ENCODE peak calls at places on chromosomes 13 and 19, in nine cellular contexts. One of them, this sample, is unnamed.

GRCh38 chr13:26899153-26899552 is 138.6 kb upstream of the GPR12 start:
- DNase-seq in GM23338: no peak
- DNase-seq in pancreas: no peak
- DNase-seq in upper lobe of right lung: no peak
- DNase-seq in SK-N-SH: peak
- DNase-seq in RWPE1: no peak
- DNase-seq in WTC11: no peak
- DNase-seq in AG09309: no peak
- DNase-seq in progenitor cell of endocrine pancreas: no peak
- DNase-seq in this sample: no peak

GRCh38 chr19:12364391-12365093 is 941 bp downstream of the ZNF442 start:
- DNase-seq in pancreas: peak
- DNase-seq in progenitor cell of endocrine pancreas: no peak
- DNase-seq in SK-N-SH: peak
- DNase-seq in upper lobe of right lung: peak
- DNase-seq in AG09309: no peak
- DNase-seq in RWPE1: peak
- DNase-seq in GM23338: peak
- DNase-seq in WTC11: peak
- DNase-seq in this sample: peak

GRCh38 chr13:37540228-37540627 is 58.3 kb downstream of the POSTN start:
- DNase-seq in pancreas: no peak
- DNase-seq in AG09309: peak
- DNase-seq in progenitor cell of endocrine pancreas: no peak
- DNase-seq in upper lobe of right lung: no peak
- DNase-seq in WTC11: no peak
- DNase-seq in GM23338: no peak
- DNase-seq in SK-N-SH: no peak
- DNase-seq in RWPE1: no peak
- DNase-seq in this sample: no peak

GRCh38 chr19:45973564-45974338 is at the start of gene NOVA2:
- DNase-seq in RWPE1: peak
- DNase-seq in progenitor cell of endocrine pancreas: peak
- DNase-seq in GM23338: peak
- DNase-seq in AG09309: no peak
- DNase-seq in WTC11: peak
- DNase-seq in SK-N-SH: peak
- DNase-seq in upper lobe of right lung: peak
- DNase-seq in pancreas: peak
- DNase-seq in this sample: no peak

GRCh38 chr13:46995874-46996273 is 99.0 kb upstream of the HTR2A start:
- DNase-seq in WTC11: no peak
- DNase-seq in progenitor cell of endocrine pancreas: no peak
- DNase-seq in SK-N-SH: no peak
- DNase-seq in upper lobe of right lung: no peak
- DNase-seq in pancreas: no peak
- DNase-seq in AG09309: no peak
- DNase-seq in RWPE1: no peak
- DNase-seq in GM23338: no peak
- DNase-seq in this sample: no peak

GRCh38 chr19:6373096-6373812 is 660 bp downstream of the ALKBH7 start:
- DNase-seq in RWPE1: peak
- DNase-seq in GM23338: peak
- DNase-seq in WTC11: peak
- DNase-seq in AG09309: peak
- DNase-seq in pancreas: peak
- DNase-seq in SK-N-SH: peak
- DNase-seq in upper lobe of right lung: peak
- DNase-seq in progenitor cell of endocrine pancreas: peak
- DNase-seq in this sample: peak

GRCh38 chr19:56015756-56016155 is 29.2 kb downstream of the NLRP5 start:
- DNase-seq in AG09309: no peak
- DNase-seq in WTC11: no peak
- DNase-seq in GM23338: peak
- DNase-seq in upper lobe of right lung: no peak
- DNase-seq in SK-N-SH: no peak
- DNase-seq in progenitor cell of endocrine pancreas: no peak
- DNase-seq in pancreas: no peak
- DNase-seq in RWPE1: no peak
- DNase-seq in this sample: no peak

GRCh38 chr19:1850809-1851544 is 2.7 kb upstream of the REXO1 start:
- DNase-seq in upper lobe of right lung: no peak
- DNase-seq in GM23338: peak
- DNase-seq in RWPE1: no peak
- DNase-seq in AG09309: no peak
- DNase-seq in pancreas: peak
- DNase-seq in SK-N-SH: no peak
- DNase-seq in progenitor cell of endocrine pancreas: no peak
- DNase-seq in WTC11: no peak
- DNase-seq in this sample: no peak

GRCh38 chr19:39001016-39001415 is 25.5 kb upstream of the FBXO17 start:
- DNase-seq in RWPE1: no peak
- DNase-seq in GM23338: no peak
- DNase-seq in pancreas: no peak
- DNase-seq in SK-N-SH: no peak
- DNase-seq in AG09309: no peak
- DNase-seq in WTC11: no peak
- DNase-seq in progenitor cell of endocrine pancreas: no peak
- DNase-seq in upper lobe of right lung: no peak
- DNase-seq in this sample: no peak

DNA sequence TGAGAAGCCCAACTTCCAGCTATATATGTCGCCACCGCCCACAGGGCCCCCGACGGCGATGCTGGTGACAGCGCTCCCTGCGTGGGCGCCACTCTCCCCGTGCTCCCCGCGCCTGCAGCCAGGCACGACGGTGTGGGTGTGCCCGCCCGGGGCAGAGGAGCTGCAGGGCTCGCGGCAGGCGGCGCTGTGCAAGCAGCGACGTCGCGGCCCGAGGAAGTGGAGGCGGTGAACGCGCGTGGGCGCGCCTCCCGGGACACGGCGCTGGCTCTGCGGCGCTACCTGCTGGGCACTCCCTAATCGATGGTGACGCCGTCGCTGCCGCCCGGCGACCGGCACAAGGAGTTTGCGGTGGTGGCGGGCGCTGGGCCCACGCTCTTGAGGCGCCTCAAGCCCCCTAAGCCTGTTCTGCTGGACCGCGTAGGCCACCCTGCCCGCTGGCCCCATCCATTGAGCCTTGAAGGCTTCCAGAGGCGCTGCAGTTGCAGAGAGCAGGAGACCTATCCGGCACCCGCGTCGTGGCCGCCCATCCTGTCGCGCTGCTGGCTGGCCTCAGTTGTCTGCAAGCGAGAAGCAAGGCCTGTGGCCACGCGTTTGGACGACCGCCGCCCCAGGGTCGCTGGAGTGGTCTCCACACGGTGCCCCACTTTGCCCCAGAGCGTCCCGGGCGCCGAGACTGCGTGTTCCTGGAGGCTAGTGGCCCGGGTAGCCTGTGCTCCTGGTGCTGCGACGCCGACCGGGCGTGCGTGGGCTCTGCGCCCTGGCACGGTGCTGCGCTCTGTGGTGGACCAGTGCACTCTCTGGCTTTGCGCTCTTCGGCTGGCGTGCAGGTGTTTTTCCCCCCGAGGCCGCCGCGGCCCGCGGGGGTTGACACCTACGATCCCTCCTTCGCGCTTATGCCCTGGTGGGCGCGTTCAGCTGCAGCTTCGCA is 23.1 kb downstream of the LRFN3 start:
- DNase-seq in RWPE1: no peak
- DNase-seq in upper lobe of right lung: peak
- DNase-seq in pancreas: peak
- DNase-seq in SK-N-SH: peak
- DNase-seq in AG09309: no peak
- DNase-seq in WTC11: peak
- DNase-seq in GM23338: peak
- DNase-seq in progenitor cell of endocrine pancreas: no peak
- DNase-seq in this sample: peak
- TF ChIP-seq CTCF in RWPE1: peak
- TF ChIP-seq CTCF in upper lobe of right lung: peak
- TF ChIP-seq CTCF in pancreas: no peak
- TF ChIP-seq CTCF in SK-N-SH: peak
- TF ChIP-seq CTCF in AG09309: peak
- TF ChIP-seq CTCF in WTC11: no peak
- TF ChIP-seq CTCF in GM23338: peak
- TF ChIP-seq CTCF in progenitor cell of endocrine pancreas: peak
- TF ChIP-seq CTCF in this sample: no peak

GRCh38 chr13:85303630-85304029 is 495.6 kb downstream of the SLITRK6 start:
- DNase-seq in upper lobe of right lung: no peak
- DNase-seq in pancreas: no peak
- DNase-seq in AG09309: no peak
- DNase-seq in SK-N-SH: no peak
- DNase-seq in GM23338: no peak
- DNase-seq in WTC11: no peak
- DNase-seq in RWPE1: no peak
- DNase-seq in progenitor cell of endocrine pancreas: no peak
- DNase-seq in this sample: no peak

GRCh38 chr13:85298387-85298924 is 500.8 kb downstream of the SLITRK6 start:
- DNase-seq in pancreas: no peak
- DNase-seq in AG09309: no peak
- DNase-seq in SK-N-SH: no peak
- DNase-seq in RWPE1: no peak
- DNase-seq in progenitor cell of endocrine pancreas: no peak
- DNase-seq in GM23338: peak
- DNase-seq in upper lobe of right lung: no peak
- DNase-seq in WTC11: no peak
- DNase-seq in this sample: no peak
- TF ChIP-seq CTCF in pancreas: no peak
- TF ChIP-seq CTCF in AG09309: no peak
- TF ChIP-seq CTCF in SK-N-SH: no peak
- TF ChIP-seq CTCF in RWPE1: no peak
- TF ChIP-seq CTCF in progenitor cell of endocrine pancreas: no peak
- TF ChIP-seq CTCF in GM23338: no peak
- TF ChIP-seq CTCF in upper lobe of right lung: no peak
- TF ChIP-seq CTCF in WTC11: no peak
- TF ChIP-seq CTCF in this sample: no peak

DNA sequence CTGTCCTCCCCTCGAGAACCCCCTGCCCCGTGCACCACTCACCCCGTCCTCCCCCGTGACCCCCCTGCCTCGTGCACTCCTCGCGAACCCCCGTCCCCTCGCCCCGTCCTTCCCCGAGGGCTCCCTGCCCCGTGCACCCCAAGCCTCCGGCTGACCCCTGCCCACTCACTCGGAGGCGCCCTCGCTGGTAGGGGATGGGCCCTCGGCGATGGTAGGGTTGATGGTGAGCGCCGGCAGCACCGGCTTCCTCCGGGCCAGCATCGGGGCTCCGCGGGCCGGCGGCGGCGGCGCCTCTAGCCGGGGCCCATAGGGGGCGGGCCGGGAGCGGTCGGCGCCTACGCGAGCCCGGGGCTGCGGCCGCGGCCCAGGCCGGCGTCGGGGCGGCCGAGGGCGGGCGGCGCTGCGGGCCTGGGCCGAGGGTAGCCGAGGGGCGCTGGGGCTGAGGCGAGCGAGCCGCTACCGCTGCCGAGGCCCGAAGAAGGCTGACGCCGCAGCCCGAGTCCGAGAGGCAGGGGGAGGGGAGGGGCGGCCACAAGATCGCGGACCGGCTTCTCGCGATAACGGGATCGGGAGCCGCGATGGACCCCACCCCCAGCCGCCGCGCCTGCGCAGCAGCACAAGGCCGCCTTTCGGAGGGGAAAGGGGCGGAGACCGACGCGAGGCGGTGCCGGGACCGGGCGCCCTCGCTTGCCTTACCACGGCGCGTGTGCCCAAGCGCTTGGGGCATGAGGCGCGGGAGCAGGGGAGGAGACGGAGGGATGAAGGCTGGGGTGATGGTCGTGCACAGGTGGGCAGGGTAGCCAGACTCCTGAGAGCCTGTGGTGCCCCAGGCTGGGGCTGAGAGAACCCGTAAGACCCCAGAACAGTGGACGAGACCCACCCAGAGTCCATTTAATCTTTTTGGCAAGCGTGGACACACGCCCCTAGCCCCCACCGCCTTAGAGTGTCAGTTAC is at the start of gene MAP2K2:
- DNase-seq in progenitor cell of endocrine pancreas: peak
- DNase-seq in AG09309: peak
- DNase-seq in pancreas: peak
- DNase-seq in WTC11: peak
- DNase-seq in GM23338: peak
- DNase-seq in SK-N-SH: peak
- DNase-seq in RWPE1: peak
- DNase-seq in upper lobe of right lung: peak
- DNase-seq in this sample: peak
- TF ChIP-seq CTCF in progenitor cell of endocrine pancreas: peak
- TF ChIP-seq CTCF in AG09309: no peak
- TF ChIP-seq CTCF in pancreas: no peak
- TF ChIP-seq CTCF in WTC11: no peak
- TF ChIP-seq CTCF in GM23338: no peak
- TF ChIP-seq CTCF in SK-N-SH: no peak
- TF ChIP-seq CTCF in RWPE1: peak
- TF ChIP-seq CTCF in upper lobe of right lung: no peak
- TF ChIP-seq CTCF in this sample: no peak

DNA sequence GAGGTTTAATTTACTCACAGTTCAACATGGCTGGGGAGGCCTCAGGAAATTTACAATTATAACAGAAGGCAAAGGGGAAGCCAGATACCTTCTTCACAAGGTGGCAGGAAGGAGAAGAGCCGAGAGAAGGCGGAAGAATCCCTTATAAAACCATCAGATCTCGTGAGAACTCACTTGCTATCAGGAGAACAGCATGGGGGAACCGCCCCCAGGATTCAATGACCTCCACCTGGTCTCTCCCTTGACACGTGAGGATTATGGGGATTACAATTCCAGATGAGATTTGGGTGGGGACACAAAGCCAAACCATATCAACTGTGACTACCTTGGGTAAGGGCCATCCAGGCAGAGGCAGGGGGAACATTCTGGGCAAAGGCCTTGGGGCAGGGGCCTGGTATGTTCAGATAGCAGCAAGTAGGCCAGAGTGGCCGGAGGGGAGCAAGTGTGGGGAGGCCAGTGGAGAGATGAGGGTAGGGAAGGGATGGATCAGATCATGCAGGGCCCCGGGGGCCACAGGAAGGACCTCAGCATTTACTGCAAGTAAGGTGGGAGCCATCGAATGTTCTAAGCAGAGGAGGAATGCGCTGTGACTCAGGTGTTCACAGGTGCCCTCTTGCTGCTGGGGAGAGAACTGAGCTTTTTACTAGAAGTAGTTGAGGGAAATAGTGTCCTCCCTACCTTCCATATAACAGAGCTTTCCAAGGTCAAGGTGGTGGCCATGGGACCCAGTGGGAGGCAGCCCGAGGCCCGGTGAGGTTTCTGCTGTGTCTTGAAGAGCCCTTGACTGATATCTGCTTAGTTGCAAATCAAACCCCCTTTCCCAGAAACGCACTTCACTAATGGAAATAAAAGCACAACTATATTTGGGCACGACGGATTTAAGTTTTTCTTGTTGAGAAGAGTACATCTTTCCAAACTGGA is 18.0 kb downstream of the RAB3D start:
- DNase-seq in WTC11: no peak
- DNase-seq in RWPE1: no peak
- DNase-seq in SK-N-SH: no peak
- DNase-seq in GM23338: peak
- DNase-seq in progenitor cell of endocrine pancreas: no peak
- DNase-seq in upper lobe of right lung: no peak
- DNase-seq in pancreas: no peak
- DNase-seq in AG09309: no peak
- DNase-seq in this sample: no peak
- TF ChIP-seq CTCF in WTC11: no peak
- TF ChIP-seq CTCF in RWPE1: no peak
- TF ChIP-seq CTCF in SK-N-SH: no peak
- TF ChIP-seq CTCF in GM23338: peak
- TF ChIP-seq CTCF in progenitor cell of endocrine pancreas: peak
- TF ChIP-seq CTCF in upper lobe of right lung: no peak
- TF ChIP-seq CTCF in pancreas: no peak
- TF ChIP-seq CTCF in AG09309: no peak
- TF ChIP-seq CTCF in this sample: no peak

GRCh38 chr13:113350065-113350937 is 13.6 kb downstream of the GRTP1 start:
- DNase-seq in progenitor cell of endocrine pancreas: no peak
- DNase-seq in AG09309: no peak
- DNase-seq in WTC11: no peak
- DNase-seq in GM23338: no peak
- DNase-seq in SK-N-SH: no peak
- DNase-seq in upper lobe of right lung: no peak
- DNase-seq in pancreas: peak
- DNase-seq in RWPE1: no peak
- DNase-seq in this sample: no peak
- TF ChIP-seq CTCF in progenitor cell of endocrine pancreas: no peak
- TF ChIP-seq CTCF in AG09309: peak
- TF ChIP-seq CTCF in WTC11: no peak
- TF ChIP-seq CTCF in GM23338: peak
- TF ChIP-seq CTCF in SK-N-SH: no peak
- TF ChIP-seq CTCF in upper lobe of right lung: no peak
- TF ChIP-seq CTCF in pancreas: no peak
- TF ChIP-seq CTCF in RWPE1: no peak
- TF ChIP-seq CTCF in this sample: no peak